ENCODE peak calls at places on chromosomes 12 and 14, in five cellular contexts. C is IMR-90, K is heart right ventricle, A is endothelial cell of umbilical vein, Z is fibroblast of mammary gland. G is an unnamed sample.

GRCh38 chr12:65948320-65949008 is 124.2 kb downstream of the HMGA2 start:
- DNase-seq in A (peak), Z (peak), K (peak), C (peak), G (no peak)

GRCh38 chr12:24730461-24730896 is 218.4 kb downstream of the BCAT1 start:
- DNase-seq in C (no peak), A (no peak), Z (no peak), K (no peak), G (no peak)

GRCh38 chr14:45065540-45065939 is 18.4 kb upstream of the PRPF39 start:
- DNase-seq in K (no peak), Z (peak), C (peak), A (no peak), G (no peak)

GRCh38 chr12:65603428-65604351 is 220.6 kb upstream of the HMGA2 start:
- DNase-seq in A (peak), K (no peak), C (peak), Z (peak), G (no peak)

GRCh38 chr12:89344862-89345202 is 7.5 kb downstream of the DUSP6 start:
- DNase-seq in Z (no peak), A (peak), C (no peak), K (no peak), G (no peak)

GRCh38 chr12:131095826-131096680 is 142.3 kb downstream of the ADGRD1 start:
- DNase-seq in C (no peak), A (no peak), Z (no peak), K (no peak), G (no peak)

GRCh38 chr12:116152268-116152667 is 125.2 kb downstream of the MED13L start:
- DNase-seq in A (no peak), C (peak), Z (peak), K (no peak), G (no peak)

GRCh38 chr14:100131181-100131580 is 28.3 kb downstream of the DEGS2 start:
- DNase-seq in Z (no peak), K (no peak), C (no peak), A (no peak), G (no peak)

GRCh38 chr14:88933203-88933602 is 108.8 kb downstream of the TTC8 start:
- DNase-seq in K (no peak), C (no peak), A (no peak), Z (no peak), G (peak)

GRCh38 chr12:109588461-109589239 is 15.1 kb downstream of the MVK start:
- DNase-seq in Z (no peak), K (no peak), C (no peak), A (no peak), G (no peak)

GRCh38 chr12:40375076-40375475 is 150.3 kb downstream of the LRRK2 start:
- DNase-seq in C (peak), Z (peak), A (peak), K (no peak), G (no peak)

GRCh38 chr14:24818054-24818822 is 184.2 kb upstream of the GZMB start:
- DNase-seq in A (peak), C (no peak), K (no peak), Z (no peak), G (peak)

GRCh38 chr14:78363008-78363407 is 192.8 kb downstream of the NRXN3 start:
- DNase-seq in A (no peak), C (no peak), K (no peak), Z (no peak), G (no peak)

GRCh38 chr12:117042171-117042809 is 56.9 kb downstream of the TESC start:
- DNase-seq in A (peak), C (peak), K (peak), Z (no peak), G (no peak)

GRCh38 chr14:50941151-50941550 is 3.1 kb downstream of the PYGL start:
- DNase-seq in C (peak), A (no peak), Z (no peak), K (no peak), G (no peak)

GRCh38 chr14:60095781-60096450 is 4.2 kb downstream of the PCNX4 start:
- DNase-seq in C (peak), K (no peak), A (no peak), Z (peak), G (no peak)

GRCh38 chr14:89027097-89027740 is 202.8 kb downstream of the TTC8 start:
- DNase-seq in C (peak), Z (peak), A (peak), K (peak), G (peak)

GRCh38 chr12:127063339-127064090 is 1203.5 kb upstream of the TMEM132C start:
- DNase-seq in K (no peak), Z (no peak), A (no peak), C (no peak), G (no peak)

GRCh38 chr12:85466906-85467305 is 186.9 kb downstream of the ALX1 start:
- DNase-seq in C (peak), A (no peak), Z (peak), K (no peak), G (no peak)

GRCh38 chr12:32435921-32436710 is 36.8 kb downstream of the FGD4 start:
- DNase-seq in C (peak), K (no peak), Z (no peak), A (peak), G (no peak)

GRCh38 chr12:109617496-109617895 is 43.9 kb downstream of the MVK start:
- DNase-seq in A (no peak), C (no peak), Z (no peak), K (no peak), G (no peak)

GRCh38 chr12:116727261-116727660 is 10.6 kb downstream of the SPRING1 start:
- DNase-seq in Z (no peak), C (no peak), K (no peak), A (no peak), G (no peak)

GRCh38 chr12:68403296-68403695 is 71.1 kb upstream of the MDM1 start:
- DNase-seq in K (no peak), Z (no peak), A (no peak), C (no peak), G (no peak)

GRCh38 chr12:23504043-23504442 is 445.4 kb downstream of the SOX5 start:
- DNase-seq in A (no peak), C (no peak), Z (no peak), K (no peak), G (no peak)

GRCh38 chr12:11729008-11729407 is 79.5 kb downstream of the ETV6 start:
- DNase-seq in K (no peak), C (no peak), A (no peak), Z (no peak), G (no peak)

GRCh38 chr14:89292579-89293348 is 124.3 kb downstream of the FOXN3 start:
- DNase-seq in Z (no peak), A (no peak), K (no peak), C (no peak), G (no peak)

GRCh38 chr12:45973526-45973925 is 16.8 kb downstream of the SCAF11 start:
- DNase-seq in A (peak), K (no peak), Z (peak), C (peak), G (no peak)

GRCh38 chr12:73629893-73630872 is 907.5 kb upstream of the ATXN7L3B start:
- DNase-seq in C (no peak), A (no peak), K (no peak), Z (no peak), G (no peak)

GRCh38 chr12:85804663-85805062 is 31.5 kb downstream of the RASSF9 start:
- DNase-seq in K (no peak), Z (peak), A (no peak), C (no peak), G (no peak)

GRCh38 chr14:20614038-20614840 is 23.1 kb upstream of the RNASE12 start:
- DNase-seq in A (peak), K (no peak), C (no peak), Z (no peak), G (peak)

GRCh38 chr14:60275932-60276331 is 26.9 kb downstream of the PPM1A start:
- DNase-seq in Z (no peak), A (peak), C (no peak), K (no peak), G (no peak)

GRCh38 chr12:80268924-80269749 is 169.8 kb downstream of the OTOGL start:
- DNase-seq in Z (peak), C (peak), A (peak), K (no peak), G (no peak)

GRCh38 chr14:40394634-40395340 is 962.6 kb upstream of the FBXO33 start:
- DNase-seq in A (no peak), C (no peak), Z (peak), K (no peak), G (no peak)

GRCh38 chr12:74119811-74120362 is 417.7 kb upstream of the ATXN7L3B start:
- DNase-seq in K (no peak), C (no peak), A (no peak), Z (no peak), G (no peak)

GRCh38 chr12:45309826-45310626 is 94.1 kb downstream of the ANO6 start:
- DNase-seq in C (peak), A (no peak), Z (peak), K (no peak), G (no peak)

GRCh38 chr14:58808828-58809227 is 171.1 kb downstream of the DACT1 start:
- DNase-seq in C (peak), K (no peak), A (peak), Z (peak), G (no peak)

GRCh38 chr14:85402546-85403162 is 127.3 kb upstream of the FLRT2 start:
- DNase-seq in A (peak), Z (no peak), C (no peak), K (no peak), G (no peak)

GRCh38 chr12:104695453-104696148 is 238.9 kb downstream of the CHST11 start:
- DNase-seq in Z (peak), K (no peak), C (peak), A (peak), G (no peak)

GRCh38 chr12:51970904-51971646 is 19.6 kb downstream of the ACVR1B start:
- DNase-seq in C (peak), A (peak), K (no peak), Z (peak), G (peak)

GRCh38 chr12:18158774-18159557 is 69.0 kb upstream of the RERGL start:
- DNase-seq in K (no peak), A (peak), C (peak), Z (peak), G (peak)
- TF ChIP-seq CTCF in K (peak), A (peak), C (peak), Z (peak), G (peak)

GRCh38 chr12:16920451-16920850 is 314.5 kb upstream of the LMO3 start:
- DNase-seq in A (no peak), C (no peak), Z (no peak), K (no peak), G (no peak)
- TF ChIP-seq CTCF in A (no peak), C (no peak), Z (no peak), K (no peak), G (no peak)

GRCh38 chr12:27305673-27306504 is 26.7 kb upstream of the BMAL2 start:
- DNase-seq in C (peak), A (peak), Z (peak), K (no peak), G (no peak)
- TF ChIP-seq CTCF in C (peak), A (no peak), Z (peak), K (peak), G (peak)

DNA sequence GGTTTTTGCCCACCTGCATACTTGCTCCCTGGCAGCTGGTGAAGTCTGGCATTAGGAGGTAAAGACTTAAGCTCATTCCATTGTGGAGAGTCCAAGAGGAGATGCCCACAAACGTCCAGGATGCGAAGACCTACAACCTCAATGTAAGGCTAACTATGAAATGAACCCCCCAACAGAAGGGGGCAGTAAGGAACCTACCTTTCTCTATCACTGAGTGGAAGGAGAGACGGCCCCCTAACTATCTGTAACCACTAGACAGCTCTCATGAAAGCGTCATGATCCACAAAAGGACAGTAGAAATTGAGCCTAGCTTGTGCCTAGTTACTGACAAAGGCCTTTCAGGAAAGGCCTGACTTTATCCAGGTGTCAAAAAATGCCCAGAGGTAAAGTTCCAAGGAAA is 55.3 kb downstream of the ZFYVE21 start:
- DNase-seq in K (no peak), Z (no peak), C (no peak), A (no peak), G (no peak)
- TF ChIP-seq CTCF in K (no peak), Z (no peak), C (no peak), A (no peak), G (no peak)

GRCh38 chr12:57175428-57176138 is 28.2 kb upstream of the LRP1-AS start:
- DNase-seq in A (peak), K (peak), Z (peak), C (peak), G (peak)

GRCh38 chr12:57178213-57178612 is 30.8 kb upstream of the LRP1-AS start:
- DNase-seq in Z (no peak), K (no peak), C (no peak), A (no peak), G (no peak)

GRCh38 chr12:57177354-57177753 is 29.9 kb upstream of the LRP1-AS start:
- DNase-seq in A (no peak), C (no peak), K (no peak), Z (no peak), G (no peak)

GRCh38 chr12:57176846-57177245 is 29.4 kb upstream of the LRP1-AS start:
- DNase-seq in Z (peak), C (no peak), A (no peak), K (no peak), G (no peak)

GRCh38 chr12:57176139-57176477 is 28.7 kb upstream of the LRP1-AS start:
- DNase-seq in C (no peak), K (no peak), A (no peak), Z (no peak), G (no peak)
- TF ChIP-seq CTCF in C (no peak), K (no peak), A (no peak), Z (no peak), G (no peak)

DNA sequence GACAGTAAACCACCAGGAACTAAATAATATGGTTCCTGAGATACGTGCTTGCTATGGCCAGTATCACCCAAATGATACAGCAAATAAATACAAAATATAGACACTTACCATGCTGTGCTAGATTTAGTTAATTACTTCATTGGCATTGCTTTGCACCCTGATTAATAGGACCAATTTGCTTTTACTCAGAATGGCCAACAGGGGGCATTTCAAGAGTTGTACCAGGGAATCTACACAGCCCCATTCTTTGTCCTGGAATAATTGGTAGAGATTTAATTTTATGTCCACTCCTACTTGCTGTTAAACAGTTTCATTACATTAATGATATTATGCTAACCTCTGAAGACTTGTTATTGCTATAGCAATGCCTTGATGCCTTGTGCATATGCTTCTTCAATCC is 280.8 kb downstream of the RERGL start:
- DNase-seq in C (no peak), Z (no peak), A (no peak), K (no peak), G (no peak)
- TF ChIP-seq CTCF in C (no peak), Z (no peak), A (no peak), K (no peak), G (no peak)

DNA sequence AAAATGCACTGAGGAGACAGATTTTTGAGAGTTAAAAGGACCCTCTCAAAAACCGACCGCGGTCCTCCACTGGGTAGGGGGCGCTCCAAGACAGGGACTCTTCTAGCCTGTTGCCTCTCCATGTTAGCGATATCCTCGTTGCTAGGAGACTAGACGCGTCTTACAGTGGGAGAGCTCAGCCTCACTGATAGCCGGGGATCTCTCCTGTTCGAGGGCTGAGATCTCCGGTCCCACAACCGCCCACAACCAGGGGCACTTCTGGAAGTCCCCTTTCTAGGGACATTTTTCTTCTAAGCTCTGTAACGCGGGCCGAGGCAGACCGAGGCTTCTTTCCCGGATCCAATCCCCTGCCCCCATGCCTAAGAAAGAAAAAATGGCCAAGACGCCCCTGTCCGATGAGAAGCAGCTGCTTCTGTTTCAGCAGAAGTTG is 21.3 kb downstream of the FKBP11 start:
- DNase-seq in Z (peak), K (peak), C (peak), A (peak), G (peak)
- TF ChIP-seq CTCF in Z (peak), K (peak), C (peak), A (peak), G (peak)

DNA sequence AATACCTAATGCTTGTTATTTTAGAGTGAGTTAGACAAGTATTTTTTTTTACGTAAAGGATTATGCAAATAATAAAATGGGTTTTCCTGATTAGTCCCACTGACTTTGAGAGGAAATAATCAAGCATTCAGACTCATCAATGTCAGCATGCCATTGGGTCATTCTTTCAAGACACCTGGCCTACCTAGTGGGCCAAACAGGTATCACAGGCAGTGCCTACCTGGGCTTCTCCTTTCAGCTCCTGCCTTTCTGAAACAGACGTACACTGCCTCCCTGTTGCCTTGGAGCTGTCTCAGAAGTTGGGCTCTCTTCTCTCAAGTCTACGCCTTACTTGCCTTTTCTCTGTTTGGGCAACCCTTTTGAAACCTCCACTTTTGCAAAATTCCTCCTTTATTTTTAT is 545.6 kb downstream of the SNAPC1 start:
- DNase-seq in Z (no peak), A (no peak), K (no peak), C (no peak), G (no peak)
- TF ChIP-seq CTCF in Z (no peak), A (no peak), K (no peak), C (no peak), G (no peak)

GRCh38 chr14:106879241-106879640 is 1352.9 kb downstream of the TMEM121 start:
- DNase-seq in A (no peak), C (no peak), K (peak), Z (peak), G (no peak)
- TF ChIP-seq CTCF in A (peak), C (peak), K (no peak), Z (peak), G (no peak)

G was measured in nephron progenitor cell.